ENCODE peak calls at places on chromosome 15, in ten cellular contexts. W is AG04450; Z is RWPE1; V is ELR; K is skeletal muscle cell; A is NCI-H524; X is stimulated activated CD4-positive, alpha-beta T cell treated with anti-CD3 and anti-CD28 coated beads, Interleukin-2, amount 100 ng/mL, for 48 hours; D is pons; M is T-helper 2 cell; L is CD8-positive, alpha-beta memory T cell. Q is an unnamed sample.

GRCh38 chr15:80404719-80405553 is 754 bp downstream of the ARNT2 start:
- DNase-seq in K (no peak), V (peak; percentile 32), X (no peak), Z (no peak), W (no peak), M (no peak), D (no peak), A (peak; percentile 49), L (no peak), Q (peak; percentile 45)

GRCh38 chr15:36428102-36428845 is 151.2 kb upstream of the CDIN1 start:
- DNase-seq in L (no peak), M (no peak), K (peak; percentile 100), Z (peak; percentile 90), W (peak; percentile 98), V (peak; percentile 100), X (no peak), D (no peak), A (peak; percentile 79), Q (no peak)

GRCh38 chr15:92527197-92527596 is 128.4 kb downstream of the FAM174B start:
- DNase-seq in W (no peak), K (no peak), X (no peak), L (no peak), A (no peak), D (no peak), Z (no peak), M (no peak), V (no peak), Q (no peak)

GRCh38 chr15:91100561-91101355 is 701 bp downstream of the SV2B start:
- DNase-seq in D (no peak), W (no peak), Z (no peak), K (no peak), M (no peak), X (no peak), V (peak; percentile 6), L (no peak), A (peak; percentile 45), Q (no peak)

GRCh38 chr15:66842710-66843441 is 140.8 kb downstream of the SMAD6 start:
- DNase-seq in A (peak; percentile 43), L (no peak), K (peak; percentile 36), Z (peak; percentile 50), W (no peak), D (peak; percentile 22), V (peak; percentile 77), X (no peak), M (no peak), Q (peak; percentile 50)

GRCh38 chr15:55407631-55407948 is 569 bp downstream of the CCPG1 start:
- DNase-seq in Z (peak; percentile 28), X (no peak), M (no peak), V (no peak), A (peak; percentile 93), D (peak; percentile 33), L (no peak), W (no peak), K (no peak), Q (no peak)

GRCh38 chr15:98525625-98526024 is 122.7 kb upstream of the IGF1R start:
- DNase-seq in K (no peak), W (no peak), D (no peak), L (no peak), V (no peak), M (no peak), A (no peak), Z (no peak), X (no peak), Q (no peak)

GRCh38 chr15:95584088-95584487 is 746.4 kb upstream of the NR2F2 start:
- DNase-seq in X (no peak), L (no peak), Z (no peak), M (no peak), K (no peak), V (peak; percentile 10), D (no peak), W (no peak), A (no peak), Q (no peak)

GRCh38 chr15:77623008-77623877 is 9.5 kb downstream of the LINGO1 start:
- DNase-seq in A (no peak), L (no peak), K (no peak), W (no peak), Z (no peak), X (no peak), V (no peak), D (no peak), M (no peak), Q (no peak)

GRCh38 chr15:58471341-58471740 is 39.5 kb downstream of the LIPC start:
- DNase-seq in L (no peak), Z (no peak), V (no peak), D (no peak), X (no peak), W (no peak), A (peak; percentile 29), M (no peak), K (no peak), Q (no peak)

GRCh38 chr15:39595621-39596221 is 14.8 kb downstream of the THBS1 start:
- DNase-seq in A (no peak), V (peak; percentile 12), D (no peak), M (no peak), Z (no peak), W (no peak), K (no peak), L (no peak), X (no peak), Q (no peak)

GRCh38 chr15:65377976-65378366 is at the start of gene IGDCC3:
- DNase-seq in L (no peak), D (no peak), W (no peak), A (peak; percentile 40), V (peak; percentile 10), X (no peak), M (no peak), Z (no peak), K (no peak), Q (peak; percentile 50)

GRCh38 chr15:79535536-79535935 is 103.4 kb downstream of the MINAR1 start:
- DNase-seq in L (no peak), M (no peak), X (no peak), W (no peak), A (no peak), K (no peak), Z (no peak), D (no peak), V (peak; percentile 10), Q (no peak)

GRCh38 chr15:39589815-39590644 is 9.2 kb downstream of the THBS1 start:
- DNase-seq in K (no peak), L (no peak), M (no peak), Z (no peak), V (peak; percentile 12), A (no peak), D (no peak), X (no peak), W (no peak), Q (no peak)

GRCh38 chr15:80856400-80856799 is 77.2 kb downstream of the CEMIP start:
- DNase-seq in L (no peak), X (no peak), K (no peak), Z (no peak), D (no peak), W (no peak), M (no peak), V (peak; percentile 19), A (peak; percentile 49), Q (no peak)

GRCh38 chr15:66724732-66725467 is 22.9 kb downstream of the SMAD6 start:
- DNase-seq in L (no peak), V (no peak), A (peak; percentile 57), K (no peak), Z (no peak), M (no peak), D (no peak), X (no peak), W (no peak), Q (no peak)

GRCh38 chr15:37058316-37058985 is 41.9 kb downstream of the MEIS2 start:
- DNase-seq in W (no peak), X (no peak), V (no peak), L (no peak), D (no peak), K (no peak), A (no peak), M (no peak), Z (no peak), Q (no peak)

GRCh38 chr15:63420333-63420741 is 38.7 kb upstream of the CA12 start:
- DNase-seq in V (peak; percentile 36), D (no peak), Z (no peak), K (no peak), L (no peak), W (no peak), A (no peak), M (no peak), X (no peak), Q (no peak)

GRCh38 chr15:31091531-31091930 is 10.0 kb downstream of the TRPM1 start:
- DNase-seq in V (peak; percentile 59), A (no peak), Z (no peak), M (no peak), X (no peak), L (no peak), K (peak; percentile 37), W (no peak), D (no peak), Q (no peak)

GRCh38 chr15:94844533-94845390 is 613.4 kb downstream of the MCTP2 start:
- DNase-seq in L (no peak), A (peak; percentile 40), Z (peak; percentile 45), X (no peak), M (no peak), W (no peak), K (no peak), D (peak; percentile 28), V (no peak), Q (no peak)

GRCh38 chr15:99306694-99307338 is 55.5 kb downstream of the LRRC28 start:
- DNase-seq in A (peak; percentile 96), X (no peak), Z (no peak), M (no peak), V (no peak), W (no peak), K (no peak), D (peak; percentile 41), L (no peak), Q (no peak)

GRCh38 chr15:65953622-65954021 is 84.3 kb downstream of the RAB11A start:
- DNase-seq in X (no peak), V (no peak), Z (no peak), L (no peak), M (no peak), W (no peak), K (no peak), D (no peak), A (no peak), Q (no peak)

GRCh38 chr15:52240166-52240565 is 49.0 kb upstream of the GNB5 start:
- DNase-seq in M (no peak), L (no peak), X (no peak), K (no peak), W (no peak), Z (no peak), D (no peak), A (no peak), V (no peak), Q (no peak)

GRCh38 chr15:47725924-47726323 is 8.6 kb downstream of the SEMA6D start:
- DNase-seq in M (no peak), A (no peak), W (no peak), L (no peak), K (no peak), X (no peak), D (no peak), V (no peak), Z (no peak), Q (no peak)

GRCh38 chr15:27527490-27528067 is 556.6 kb downstream of the GABRG3 start:
- DNase-seq in X (no peak), D (no peak), W (no peak), A (no peak), L (no peak), Z (no peak), M (no peak), K (no peak), V (no peak), Q (no peak)

GRCh38 chr15:96296264-96296663 is 34.2 kb upstream of the NR2F2 start:
- DNase-seq in X (no peak), Z (peak; percentile 44), D (no peak), K (peak; percentile 62), W (peak; percentile 51), M (no peak), A (no peak), L (no peak), V (peak; percentile 94), Q (no peak)

GRCh38 chr15:101397521-101398003 is 91.9 kb downstream of the PCSK6 start:
- DNase-seq in W (no peak), Z (no peak), X (no peak), V (no peak), K (no peak), L (no peak), A (no peak), M (no peak), D (no peak), Q (no peak)

GRCh38 chr15:66721954-66722353 is 19.9 kb downstream of the SMAD6 start:
- DNase-seq in W (no peak), Z (no peak), L (no peak), M (no peak), V (no peak), X (no peak), A (no peak), K (no peak), D (no peak), Q (no peak)

Q was measured in 8988T.